ENCODE peak calls at places on chromosomes 16 and 17, in six cellular contexts. X is neuronal stem cell; U is A549; T is right cardiac atrium; H is CD8-positive, alpha-beta T cell; Z is WERI-Rb-1. F is an unnamed sample.

GRCh38 chr16:8773537-8773936 is 23.9 kb downstream of the TMEM186 start:
- DNase-seq in U (no peak), T (no peak), H (no peak), Z (no peak), X (no peak), F (no peak)

GRCh38 chr16:86601356-86601755 is 23.0 kb downstream of the FOXL1 start:
- DNase-seq in U (no peak), X (no peak), Z (no peak), T (no peak), H (no peak), F (no peak)

GRCh38 chr17:46266656-46267544 is 28.0 kb upstream of the LRRC37A start:
- DNase-seq in T (peak), U (peak), H (peak), X (peak), Z (peak), F (no peak)

GRCh38 chr16:80693553-80693952 is 110.8 kb downstream of the CDYL2 start:
- DNase-seq in H (no peak), X (no peak), T (no peak), U (no peak), Z (no peak), F (no peak)

GRCh38 chr17:67055811-67056745 is 11.7 kb downstream of the CACNG1 start:
- DNase-seq in H (no peak), T (no peak), U (no peak), Z (peak), X (no peak), F (no peak)

GRCh38 chr17:7839890-7840260 is 5.9 kb downstream of the KDM6B start:
- DNase-seq in T (no peak), X (no peak), Z (no peak), U (peak), H (no peak), F (no peak)

GRCh38 chr17:7634384-7634783 is 4.4 kb downstream of the SHBG start:
- DNase-seq in U (peak), Z (peak), T (peak), X (peak), H (no peak), F (no peak)

GRCh38 chr17:19629449-19629848 is 19.1 kb upstream of the ALDH3A2 start:
- DNase-seq in Z (no peak), T (no peak), X (no peak), U (no peak), H (no peak), F (no peak)

GRCh38 chr16:80084614-80085013 is 456.2 kb upstream of the DYNLRB2 start:
- DNase-seq in U (peak), X (peak), T (peak), H (no peak), Z (no peak), F (peak)

GRCh38 chr16:19507882-19508281 is 14.0 kb downstream of the GDE1 start:
- DNase-seq in H (no peak), Z (no peak), T (no peak), X (no peak), U (no peak), F (no peak)

GRCh38 chr16:71867934-71868333 is 16.0 kb downstream of the ZNF821 start:
- DNase-seq in Z (no peak), H (no peak), U (no peak), X (no peak), T (no peak), F (no peak)

GRCh38 chr17:3803308-3803640 is 2.3 kb upstream of the ITGAE start:
- DNase-seq in X (no peak), T (no peak), U (no peak), Z (no peak), H (no peak), F (no peak)

GRCh38 chr17:64358261-64358788 is 32.3 kb downstream of the PECAM1 start:
- DNase-seq in T (no peak), H (no peak), U (no peak), Z (no peak), X (no peak), F (no peak)

GRCh38 chr17:75571197-75571884 is 16.3 kb upstream of the MYO15B start:
- DNase-seq in H (no peak), U (no peak), Z (no peak), X (no peak), T (peak), F (no peak)

GRCh38 chr17:45722161-45722560 is 62.0 kb upstream of the CRHR1 start:
- DNase-seq in U (peak), H (no peak), T (no peak), Z (peak), X (no peak), F (no peak)

GRCh38 chr17:77602062-77602746 is 356.3 kb upstream of the TNRC6C start:
- DNase-seq in H (no peak), X (no peak), Z (peak), T (peak), U (no peak), F (no peak)

GRCh38 chr16:56206951-56207350 is 15.7 kb downstream of the GNAO1 start:
- DNase-seq in X (no peak), H (no peak), Z (no peak), U (no peak), T (no peak), F (no peak)

GRCh38 chr17:17824119-17824779 is 12.5 kb downstream of the SREBF1 start:
- DNase-seq in U (peak), H (no peak), Z (peak), X (no peak), T (no peak), F (no peak)

GRCh38 chr17:75371339-75371738 is 34.1 kb downstream of the GRB2 start:
- DNase-seq in H (no peak), T (no peak), Z (no peak), X (no peak), U (no peak), F (no peak)

GRCh38 chr17:64355536-64356303 is 34.9 kb downstream of the PECAM1 start:
- DNase-seq in X (no peak), T (no peak), U (no peak), Z (no peak), H (no peak), F (no peak)

GRCh38 chr17:79188048-79188447 is 113.4 kb downstream of the ENGASE start:
- DNase-seq in U (peak), Z (peak), T (no peak), X (no peak), H (no peak), F (no peak)

GRCh38 chr17:17742133-17742621 is 60.9 kb downstream of the RAI1 start:
- DNase-seq in T (peak), Z (no peak), H (no peak), U (no peak), X (no peak), F (no peak)

GRCh38 chr17:77331161-77331864 is 190.5 kb downstream of the SEC14L1 start:
- DNase-seq in H (peak), X (peak), T (peak), U (peak), Z (peak), F (no peak)

GRCh38 chr17:58643147-58643546 is 48.7 kb downstream of the TEX14 start:
- DNase-seq in T (no peak), X (no peak), U (peak), H (no peak), Z (no peak), F (no peak)

GRCh38 chr16:87864331-87864989 is 4.8 kb downstream of the SLC7A5 start:
- DNase-seq in Z (no peak), H (no peak), U (peak), X (no peak), T (no peak), F (no peak)
- H3K4me3 ChIP-seq in Z (no peak), H (no peak), U (peak), X (no peak), T (no peak), F (peak)

GRCh38 chr16:65744401-65744800 is 622.1 kb upstream of the CDH5 start:
- DNase-seq in Z (no peak), T (no peak), H (no peak), X (no peak), U (no peak), F (no peak)

GRCh38 chr16:65746941-65747340 is 619.5 kb upstream of the CDH5 start:
- DNase-seq in Z (no peak), H (no peak), U (no peak), X (no peak), T (no peak), F (no peak)

GRCh38 chr16:65749566-65749965 is 616.9 kb upstream of the CDH5 start:
- DNase-seq in U (no peak), T (no peak), Z (no peak), H (no peak), X (no peak), F (no peak)

GRCh38 chr16:65743558-65743957 is 621.7 kb upstream of the CDH11 start:
- DNase-seq in H (no peak), X (no peak), Z (no peak), T (no peak), U (no peak), F (no peak)

GRCh38 chr16:65745201-65745600 is 621.3 kb upstream of the CDH5 start:
- DNase-seq in X (no peak), Z (no peak), H (no peak), T (no peak), U (no peak), F (no peak)
- H3K4me3 ChIP-seq in X (no peak), Z (no peak), H (no peak), T (no peak), U (no peak), F (no peak)

GRCh38 chr17:38452719-38453118 is 24.5 kb downstream of the ARHGAP23 start:
- DNase-seq in X (no peak), Z (no peak), U (no peak), H (no peak), T (peak), F (no peak)

GRCh38 chr17:38455288-38455915 is 27.1 kb downstream of the ARHGAP23 start:
- DNase-seq in Z (peak), T (peak), U (no peak), X (no peak), H (no peak), F (no peak)

GRCh38 chr17:38456031-38456815 is 28.0 kb downstream of the ARHGAP23 start:
- DNase-seq in T (peak), U (no peak), Z (peak), X (no peak), H (no peak), F (no peak)

GRCh38 chr17:38453951-38454421 is 25.7 kb downstream of the ARHGAP23 start:
- DNase-seq in U (peak), H (no peak), T (peak), Z (no peak), X (no peak), F (no peak)

GRCh38 chr17:38454528-38454927 is 26.3 kb downstream of the ARHGAP23 start:
- DNase-seq in H (no peak), U (peak), T (peak), X (no peak), Z (no peak), F (no peak)
- H3K4me3 ChIP-seq in H (no peak), U (peak), T (peak), X (peak), Z (no peak), F (peak)

DNA sequence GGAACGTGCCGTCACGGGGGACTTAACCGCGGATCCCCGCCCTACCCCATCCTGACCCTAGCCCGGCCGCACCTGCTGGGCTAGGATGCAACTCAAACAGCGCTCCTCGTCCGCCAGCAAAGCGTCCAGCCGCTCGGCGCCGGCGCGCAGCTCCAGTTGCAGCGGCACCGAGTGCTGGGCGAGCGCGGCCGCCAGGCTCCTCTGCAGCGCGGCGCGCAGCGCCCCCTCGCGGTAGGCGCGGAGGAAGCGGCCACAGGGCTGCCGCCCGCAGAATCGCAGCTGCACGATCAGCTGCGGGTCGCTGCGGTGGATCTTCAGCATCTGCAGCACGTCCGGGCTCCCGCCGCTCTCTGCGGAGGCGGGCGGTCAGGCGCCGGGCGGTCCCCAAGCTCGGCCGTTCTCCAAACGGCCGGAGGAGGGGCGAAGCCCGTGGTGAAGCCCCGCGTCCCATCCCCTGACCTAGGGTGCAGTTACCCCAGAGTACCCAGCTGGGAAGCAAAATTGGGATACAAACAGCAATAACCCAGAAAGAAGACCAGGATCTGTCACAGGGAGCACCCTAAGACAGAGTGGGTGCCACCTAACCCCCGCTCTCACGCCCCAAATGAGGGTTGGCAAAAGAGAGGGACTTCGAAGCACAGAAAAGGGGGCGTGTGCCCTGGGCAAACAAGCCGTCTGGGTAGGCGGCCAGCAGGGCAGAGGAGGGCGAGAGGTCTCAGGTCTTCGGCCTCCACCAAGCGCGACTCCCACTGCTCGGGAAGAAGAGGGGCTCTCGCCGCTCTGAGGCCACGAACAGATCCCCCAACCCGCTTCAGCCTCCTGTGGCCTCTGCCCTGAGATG is 4.2 kb downstream of the TRADD start:
- DNase-seq in T (peak), U (peak), Z (peak), H (peak), X (peak), F (no peak)
- H3K4me3 ChIP-seq in T (no peak), U (no peak), Z (peak), H (no peak), X (peak), F (no peak)

GRCh38 chr17:13176436-13176835 is 158.6 kb upstream of the ELAC2 start:
- DNase-seq in U (no peak), Z (no peak), X (no peak), T (no peak), H (no peak), F (no peak)
- H3K4me3 ChIP-seq in U (no peak), Z (no peak), X (no peak), T (no peak), H (no peak), F (no peak)

GRCh38 chr16:54284319-54284930 is 2.2 kb downstream of the IRX3 start:
- DNase-seq in Z (peak), T (peak), H (no peak), X (peak), U (no peak), F (no peak)

GRCh38 chr16:54283735-54284318 is 2.8 kb downstream of the IRX3 start:
- DNase-seq in Z (no peak), T (peak), X (no peak), H (no peak), U (no peak), F (no peak)

GRCh38 chr16:54286067-54286329 is 589 bp downstream of the IRX3 start:
- DNase-seq in T (no peak), H (no peak), U (no peak), Z (no peak), X (no peak), F (no peak)

GRCh38 chr16:54285414-54286066 is 1.0 kb downstream of the IRX3 start:
- DNase-seq in T (peak), X (peak), U (peak), Z (peak), H (no peak), F (no peak)

GRCh38 chr16:54284931-54285413 is 1.6 kb downstream of the IRX3 start:
- DNase-seq in H (no peak), T (peak), Z (no peak), X (no peak), U (peak), F (no peak)
- H3K4me3 ChIP-seq in H (no peak), T (peak), Z (peak), X (peak), U (peak), F (peak)

GRCh38 chr17:27733771-27734170 is 66.6 kb downstream of the NOS2 start:
- DNase-seq in X (no peak), Z (no peak), H (no peak), T (no peak), U (peak), F (no peak)
- H3K4me3 ChIP-seq in X (no peak), Z (no peak), H (no peak), T (no peak), U (no peak), F (no peak)

GRCh38 chr17:16287563-16288027 is 65.7 kb downstream of the CENPV start:
- DNase-seq in X (no peak), H (no peak), Z (no peak), U (peak), T (no peak), F (no peak)
- H3K4me3 ChIP-seq in X (no peak), H (no peak), Z (no peak), U (no peak), T (no peak), F (no peak)

F was measured in keratinocyte.